ENCODE peak calls at places on chromosome 16, in five cellular contexts. One of them, this sample, is unnamed.
A peak's percentile ranks its signal among the peaks of the same experiment; 100 is the strongest.

GRCh38 chr16:1613240-1613639 is 1.1 kb downstream of the CRAMP1 start:
- DNase-seq in LHCN-M2: no peak
- DNase-seq in hypothalamus: no peak
- DNase-seq in NCI-H524: peak; percentile 13
- DNase-seq in MCF 10A: peak; percentile 13
- DNase-seq in this sample: no peak

GRCh38 chr16:84672276-84673202 is 24.2 kb downstream of the KLHL36 start:
- DNase-seq in LHCN-M2: peak; percentile 63
- DNase-seq in hypothalamus: peak; percentile 32
- DNase-seq in NCI-H524: peak; percentile 51
- DNase-seq in MCF 10A: peak; percentile 73
- DNase-seq in this sample: no peak

GRCh38 chr16:84478172-84478948 is 26.1 kb downstream of the MEAK7 start:
- DNase-seq in LHCN-M2: peak; percentile 58
- DNase-seq in hypothalamus: no peak
- DNase-seq in NCI-H524: no peak
- DNase-seq in MCF 10A: peak; percentile 38
- DNase-seq in this sample: no peak

GRCh38 chr16:50515218-50515617 is 33.0 kb upstream of the NKD1 start:
- DNase-seq in LHCN-M2: no peak
- DNase-seq in hypothalamus: no peak
- DNase-seq in NCI-H524: no peak
- DNase-seq in MCF 10A: no peak
- DNase-seq in this sample: no peak

GRCh38 chr16:85092309-85092708 is 20.0 kb downstream of the CIBAR2 start:
- DNase-seq in LHCN-M2: no peak
- DNase-seq in hypothalamus: no peak
- DNase-seq in NCI-H524: no peak
- DNase-seq in MCF 10A: no peak
- DNase-seq in this sample: no peak

GRCh38 chr16:50208460-50208931 is 55.4 kb downstream of the TENT4B start:
- DNase-seq in LHCN-M2: peak; percentile 83
- DNase-seq in hypothalamus: no peak
- DNase-seq in NCI-H524: no peak
- DNase-seq in MCF 10A: peak; percentile 63
- DNase-seq in this sample: no peak

GRCh38 chr16:4290236-4290830 is 17.5 kb upstream of the TFAP4 start:
- DNase-seq in LHCN-M2: peak; percentile 93
- DNase-seq in hypothalamus: no peak
- DNase-seq in NCI-H524: peak; percentile 33
- DNase-seq in MCF 10A: peak; percentile 91
- DNase-seq in this sample: no peak

GRCh38 chr16:75062135-75062943 is 54.2 kb downstream of the LDHD start:
- DNase-seq in LHCN-M2: no peak
- DNase-seq in hypothalamus: no peak
- DNase-seq in NCI-H524: no peak
- DNase-seq in MCF 10A: no peak
- DNase-seq in this sample: no peak

This sample was measured in foreskin keratinocyte.